ENCODE peak calls at places on chromosomes 3 and 15, in five cellular contexts. C, T, X, B and Q are unnamed samples.

GRCh38 chr3:134058728-134059601 is 29.2 kb upstream of the SLCO2A1 start:
- DNase-seq in C (no peak), T (no peak), X (no peak), B (no peak), Q (no peak)

GRCh38 chr15:72070817-72071447 is 47.0 kb downstream of the MYO9A start:
- DNase-seq in C (no peak), T (no peak), X (no peak), B (no peak), Q (no peak)

GRCh38 chr15:75123395-75123794 is 78.3 kb upstream of the C15orf39 start:
- DNase-seq in C (no peak), T (no peak), X (peak; percentile 29), B (peak; percentile 85), Q (peak; percentile 85)

GRCh38 chr15:88904257-88904807 is 8.8 kb downstream of the MFGE8 start:
- DNase-seq in C (no peak), T (no peak), X (no peak), B (no peak), Q (no peak)

GRCh38 chr3:173092038-173092437 is 49.0 kb downstream of the SPATA16 start:
- DNase-seq in C (no peak), T (no peak), X (no peak), B (no peak), Q (no peak)

GRCh38 chr3:172678068-172678467 is 32.8 kb downstream of the NCEH1 start:
- DNase-seq in C (no peak), T (no peak), X (no peak), B (peak; percentile 1), Q (no peak)

GRCh38 chr3:196177967-196178366 is 33.2 kb downstream of the ZDHHC19 start:
- DNase-seq in C (no peak), T (no peak), X (no peak), B (no peak), Q (no peak)

GRCh38 chr15:31275331-31276262 is 51.0 kb upstream of the KLF13 start:
- DNase-seq in C (no peak), T (no peak), X (no peak), B (no peak), Q (no peak)

GRCh38 chr15:67093146-67093874 is 27.9 kb downstream of the SMAD3 start:
- DNase-seq in C (no peak), T (no peak), X (no peak), B (no peak), Q (no peak)

GRCh38 chr15:23035964-23036566 is 3.3 kb downstream of the TUBGCP5 start:
- DNase-seq in C (peak; percentile 68), T (peak; percentile 71), X (peak; percentile 56), B (peak; percentile 38), Q (no peak)

GRCh38 chr3:12054245-12054644 is 50.1 kb downstream of the SYN2 start:
- DNase-seq in C (no peak), T (no peak), X (no peak), B (no peak), Q (no peak)

GRCh38 chr3:163043074-163043473 is 1546.5 kb downstream of the OTOL1 start:
- DNase-seq in C (no peak), T (peak; percentile 37), X (peak; percentile 46), B (no peak), Q (no peak)
- TF ChIP-seq CTCF in C (peak; percentile 38), T (peak; percentile 46), X (peak; percentile 55), B (peak; percentile 49), Q (peak; percentile 36)

GRCh38 chr3:108548304-108548703 is 37.9 kb upstream of the MYH15 start:
- DNase-seq in C (no peak), T (no peak), X (peak; percentile 42), B (no peak), Q (no peak)

GRCh38 chr3:108546692-108547091 is 36.3 kb upstream of the MYH15 start:
- DNase-seq in C (no peak), T (no peak), X (no peak), B (no peak), Q (no peak)

GRCh38 chr3:108548886-108549285 is 38.5 kb upstream of the MYH15 start:
- DNase-seq in C (no peak), T (no peak), X (no peak), B (no peak), Q (no peak)

GRCh38 chr3:108546249-108546648 is 35.9 kb upstream of the MYH15 start:
- DNase-seq in C (no peak), T (no peak), X (peak; percentile 26), B (no peak), Q (no peak)
- H3K4me3 ChIP-seq in C (no peak overlapping the region), T (no peak overlapping the region), X (no peak overlapping the region), B (peak overlapping the region; percentile 28), Q (no peak overlapping the region)

GRCh38 chr3:128133273-128133883 is 9.8 kb upstream of the RUVBL1 start:
- DNase-seq in C (no peak), T (peak; percentile 69), X (peak; percentile 82), B (peak; percentile 42), Q (no peak)
- TF ChIP-seq CTCF in C (peak; percentile 80), T (peak; percentile 76), X (peak; percentile 71), B (peak; percentile 83), Q (peak; percentile 75)

DNA sequence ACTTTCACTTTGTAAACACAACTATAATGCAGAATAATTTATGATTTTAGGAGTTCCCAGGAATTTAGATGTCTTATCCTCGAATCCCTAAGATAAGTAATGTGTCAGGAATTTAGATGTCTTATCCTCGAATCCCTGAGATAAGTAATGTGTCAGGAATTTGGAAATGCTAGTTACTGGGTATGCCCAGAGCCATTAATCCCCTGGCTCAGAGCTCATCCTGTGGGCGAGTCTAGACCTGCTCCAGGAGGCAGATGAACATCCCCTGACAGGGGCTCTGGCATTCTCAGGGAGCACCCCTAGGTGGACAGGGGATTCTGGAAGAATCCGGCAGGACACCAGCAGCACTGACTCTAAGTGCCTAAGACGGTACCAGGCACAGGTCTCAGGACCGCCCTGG is 163.3 kb downstream of the ARRDC4 start:
- DNase-seq in C (no peak), T (no peak), X (no peak), B (peak; percentile 15), Q (no peak)
- H3K4me3 ChIP-seq in C (no peak overlapping the region), T (no peak overlapping the region), X (no peak overlapping the region), B (no peak overlapping the region), Q (no peak overlapping the region)

GRCh38 chr15:77419050-77419835 is 661 bp downstream of the PEAK1 start:
- DNase-seq in C (peak; percentile 66), T (peak; percentile 47), X (peak; percentile 46), B (peak; percentile 72), Q (no peak)
- TF ChIP-seq CTCF in C (peak; percentile 21), T (peak; percentile 35), X (no peak), B (peak; percentile 6), Q (peak; percentile 21)

DNA sequence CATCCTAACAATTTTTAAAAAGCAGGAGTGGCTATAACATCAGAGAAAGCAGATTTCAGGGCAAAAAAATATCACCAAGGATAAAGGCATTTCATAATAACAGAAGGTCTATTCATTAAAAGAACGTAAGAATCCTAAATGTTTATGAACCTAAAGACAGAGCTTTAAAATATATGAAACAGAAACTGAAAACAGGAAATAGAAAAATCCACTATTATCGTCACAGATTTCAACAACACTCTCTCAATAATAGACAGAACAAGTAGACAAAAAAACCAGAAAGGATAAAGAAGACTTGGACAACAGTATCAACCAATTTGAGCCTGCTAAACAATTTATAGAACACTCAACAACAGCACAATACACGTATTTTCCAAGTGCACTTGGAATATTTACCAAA is 71.4 kb downstream of the FBXL22 start:
- DNase-seq in C (no peak), T (no peak), X (no peak), B (no peak), Q (no peak)
- H3K4me3 ChIP-seq in C (no peak overlapping the region), T (no peak overlapping the region), X (no peak overlapping the region), B (no peak overlapping the region), Q (no peak overlapping the region)

GRCh38 chr3:58659051-58659675 is 7.4 kb downstream of the FAM3D start:
- DNase-seq in C (peak; percentile 22), T (peak; percentile 30), X (peak; percentile 66), B (peak; percentile 24), Q (peak; percentile 19)
- TF ChIP-seq CTCF in C (peak; percentile 55), T (peak; percentile 44), X (peak; percentile 51), B (peak; percentile 41), Q (peak; percentile 45)

GRCh38 chr3:49173116-49173791 is 1.9 kb downstream of the KLHDC8B start:
- DNase-seq in C (peak; percentile 86), T (peak; percentile 28), X (peak; percentile 70), B (peak; percentile 28), Q (no peak)
- H3K4me3 ChIP-seq in C (peak overlapping the region; percentile 67), T (no peak overlapping the region), X (no peak overlapping the region), B (no peak overlapping the region), Q (no peak overlapping the region)

DNA sequence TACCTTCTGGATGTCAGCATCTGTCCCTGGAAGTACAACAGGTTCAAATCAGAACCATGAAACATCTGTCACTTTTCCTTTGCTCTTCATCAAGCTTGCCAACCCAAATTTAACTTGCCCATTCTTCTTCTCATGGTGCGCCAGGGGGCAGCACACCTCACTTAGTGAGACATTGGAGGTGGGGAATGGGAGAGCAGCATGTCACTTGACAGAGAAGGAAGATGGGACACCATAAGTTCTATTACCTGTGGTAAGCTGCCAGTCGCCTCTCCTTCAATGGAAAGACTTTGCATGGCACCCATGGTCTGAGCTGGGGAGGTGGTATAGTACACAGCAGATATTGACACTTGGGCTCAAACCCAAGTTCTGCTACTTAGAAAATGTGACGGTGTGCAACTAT is 2.9 kb downstream of the SCN5A start:
- DNase-seq in C (no peak), T (peak; percentile 59), X (peak; percentile 56), B (no peak), Q (no peak)
- TF ChIP-seq CTCF in C (peak; percentile 61), T (peak; percentile 51), X (peak; percentile 40), B (peak; percentile 48), Q (peak; percentile 55)